ENCODE peak calls at places on chromosome 17, in seven cellular contexts. I is IMR-90, K is neuronal stem cell, M is mesendoderm, Y is mesenchymal stem cell, J is H1, C is trophoblast cell. P is an unnamed sample.

GRCh38 chr17:78766225-78766624 is 15.8 kb downstream of the CYTH1 start:
- DNase-seq in K (no peak), M (no peak), I (no peak), C (no peak), J (no peak), Y (no peak), P (no peak)

GRCh38 chr17:57447357-57448019 is 191.2 kb downstream of the MSI2 start:
- DNase-seq in K (no peak), I (no peak), C (no peak), M (no peak), J (no peak), Y (no peak), P (no peak)

GRCh38 chr17:62119373-62119772 is 54.3 kb upstream of the MED13 start:
- DNase-seq in J (no peak), Y (no peak), M (no peak), K (no peak), I (no peak), C (no peak), P (no peak)

GRCh38 chr17:65984299-65984698 is 207.6 kb downstream of the CEP112 start:
- DNase-seq in M (no peak), J (no peak), C (no peak), I (peak; percentile 68), K (no peak), Y (no peak), P (no peak)

GRCh38 chr17:82754297-82755208 is 2.7 kb downstream of the TBCD start:
- DNase-seq in J (peak; percentile 61), C (no peak), K (peak; percentile 46), M (peak; percentile 83), I (no peak), Y (no peak), P (peak; percentile 90)

GRCh38 chr17:27310548-27311110 is 16.7 kb downstream of the WSB1 start:
- DNase-seq in Y (no peak), J (no peak), M (no peak), I (no peak), K (no peak), C (no peak), P (no peak)

GRCh38 chr17:10843806-10844205 is 5.9 kb upstream of the PIRT start:
- DNase-seq in I (no peak), Y (no peak), C (no peak), M (peak; percentile 39), K (no peak), J (no peak), P (peak; percentile 48)

GRCh38 chr17:40178660-40179059 is 1.4 kb downstream of the RAPGEFL1 start:
- DNase-seq in C (no peak), M (no peak), J (no peak), Y (no peak), K (no peak), I (no peak), P (no peak)

GRCh38 chr17:18129041-18129502 is 20.5 kb downstream of the MYO15A start:
- DNase-seq in M (no peak), I (peak; percentile 68), K (no peak), J (no peak), Y (peak; percentile 58), C (no peak), P (no peak)

GRCh38 chr17:74861554-74862107 is 1.9 kb upstream of the GRIN2C start:
- DNase-seq in Y (no peak), J (no peak), C (no peak), I (no peak), K (no peak), M (no peak), P (no peak)

GRCh38 chr17:77140878-77141767 is at the start of gene SEC14L1:
- DNase-seq in I (no peak), M (peak; percentile 85), C (peak; percentile 93), K (peak; percentile 59), Y (peak; percentile 62), J (peak; percentile 29), P (peak; percentile 86)

GRCh38 chr17:73401911-73402310 is 90.1 kb upstream of the CDC42EP4 start:
- DNase-seq in C (no peak), M (peak; percentile 84), Y (peak; percentile 18), K (peak; percentile 24), J (no peak), I (peak; percentile 7), P (peak; percentile 86)
- H3K9ac ChIP-seq in C (no peak overlapping the region), M (no peak overlapping the region), Y (no peak overlapping the region), K (no peak overlapping the region), J (no peak overlapping the region), I (no peak overlapping the region), P (no peak overlapping the region)

GRCh38 chr17:69769050-69769449 is 306.0 kb upstream of the KCNJ16 start:
- DNase-seq in I (no peak), J (no peak), C (no peak), K (no peak), Y (no peak), M (no peak), P (no peak)

DNA sequence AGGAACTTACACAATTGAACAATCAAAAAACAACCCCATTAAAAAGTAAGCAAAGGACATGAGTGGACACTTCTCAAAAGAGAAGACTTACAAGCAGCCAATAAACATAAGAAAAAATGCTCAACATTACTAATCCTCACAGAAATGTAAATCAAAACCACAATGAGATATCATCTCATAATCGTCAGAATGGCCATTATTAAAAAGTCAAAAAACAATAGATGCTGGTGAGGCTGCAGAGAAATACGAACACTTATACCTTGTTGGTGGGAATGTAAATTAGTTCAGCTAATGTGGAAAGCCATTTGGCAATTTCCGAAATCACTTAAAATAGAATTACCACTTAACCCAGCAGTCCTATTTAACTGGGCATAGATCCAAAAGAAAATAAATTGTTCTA is 301.9 kb upstream of the KCNJ16 start:
- DNase-seq in K (no peak), Y (peak; percentile 3), M (no peak), C (no peak), J (no peak), I (peak; percentile 43), P (no peak)
- H2AK5ac ChIP-seq in K (no peak overlapping the region), Y (no peak overlapping the region), M (no peak overlapping the region), C (no peak overlapping the region), J (no peak overlapping the region), I (no peak overlapping the region), P (no peak overlapping the region)

GRCh38 chr17:47839899-47840741 is 953 bp downstream of the SCRN2 start:
- DNase-seq in I (no peak), Y (no peak), K (no peak), J (no peak), C (no peak), M (no peak), P (no peak)

GRCh38 chr17:47838636-47839035 is 2.4 kb downstream of the SCRN2 start:
- DNase-seq in C (no peak), M (no peak), I (no peak), Y (no peak), J (no peak), K (no peak), P (no peak)

GRCh38 chr17:47836601-47837000 is 4.5 kb downstream of the SCRN2 start:
- DNase-seq in C (no peak), I (no peak), M (no peak), J (no peak), Y (no peak), K (no peak), P (no peak)

GRCh38 chr17:47839071-47839470 is 2.0 kb downstream of the SCRN2 start:
- DNase-seq in M (no peak), K (no peak), C (no peak), I (no peak), J (no peak), Y (no peak), P (no peak)

GRCh38 chr17:47837401-47838039 is 3.6 kb downstream of the SCRN2 start:
- DNase-seq in K (no peak), M (no peak), I (peak; percentile 10), C (no peak), J (no peak), Y (no peak), P (no peak)
- H3K9ac ChIP-seq in K (no peak overlapping the region), M (no peak overlapping the region), I (no peak overlapping the region), C (no peak overlapping the region), J (no peak overlapping the region), Y (peak overlapping the region; percentile 64), P (no peak overlapping the region)

GRCh38 chr17:80615311-80615710 is 70.7 kb downstream of the RPTOR start:
- DNase-seq in M (no peak), K (no peak), Y (no peak), I (no peak), C (no peak), J (no peak), P (no peak)
- H2AK5ac ChIP-seq in M (no peak overlapping the region), K (no peak overlapping the region), Y (no peak overlapping the region), I (no peak overlapping the region), C (no peak overlapping the region), J (no peak overlapping the region), P (no peak overlapping the region)

GRCh38 chr17:33809748-33810147 is 445.3 kb upstream of the CCL2 start:
- DNase-seq in C (no peak), M (no peak), J (no peak), K (no peak), Y (no peak), I (no peak), P (no peak)
- H3K9ac ChIP-seq in C (no peak overlapping the region), M (no peak overlapping the region), J (no peak overlapping the region), K (no peak overlapping the region), Y (no peak overlapping the region), I (no peak overlapping the region), P (no peak overlapping the region)

GRCh38 chr17:14717849-14718248 is 417.0 kb downstream of the HS3ST3B1 start:
- DNase-seq in C (no peak), M (no peak), Y (no peak), K (no peak), I (no peak), J (no peak), P (no peak)
- H2AK5ac ChIP-seq in C (no peak overlapping the region), M (no peak overlapping the region), Y (no peak overlapping the region), K (no peak overlapping the region), I (no peak overlapping the region), J (no peak overlapping the region), P (no peak overlapping the region)

GRCh38 chr17:48110722-48111121 is 3.2 kb downstream of the SNX11 start:
- DNase-seq in K (no peak), M (no peak), I (no peak), C (no peak), J (no peak), Y (no peak), P (no peak)
- H3K9ac ChIP-seq in K (no peak overlapping the region), M (no peak overlapping the region), I (no peak overlapping the region), C (no peak overlapping the region), J (no peak overlapping the region), Y (no peak overlapping the region), P (no peak overlapping the region)

GRCh38 chr17:48095611-48096010 is 5.7 kb downstream of the CBX1 start:
- DNase-seq in Y (no peak), C (no peak), K (no peak), I (no peak), J (no peak), M (no peak), P (no peak)

GRCh38 chr17:48093341-48094045 is 7.8 kb downstream of the CBX1 start:
- DNase-seq in C (no peak), M (no peak), Y (no peak), I (no peak), K (no peak), J (no peak), P (no peak)
- H2AK5ac ChIP-seq in C (no peak overlapping the region), M (no peak overlapping the region), Y (no peak overlapping the region), I (no peak overlapping the region), K (no peak overlapping the region), J (no peak overlapping the region), P (no peak overlapping the region)

P was measured in H9.